ENCODE peak calls at places on chromosomes 13 and 19, in five cellular contexts. One of them, this sample, is unnamed.

GRCh38 chr13:44629465-44630183 is 53.5 kb upstream of the TSC22D1 start:
- DNase-seq in putamen: no peak
- DNase-seq in left ventricle myocardium inferior: no peak
- DNase-seq in A172: no peak
- DNase-seq in stimulated activated CD4-positive, alpha-beta T cell treated with anti-CD3 and anti-CD28 coated beads, Interleukin-2, amount 100 ng/mL, for 48 hours: no peak
- DNase-seq in this sample: no peak

GRCh38 chr13:21478881-21479808 is 20.0 kb upstream of the ZDHHC20 start:
- DNase-seq in putamen: peak
- DNase-seq in left ventricle myocardium inferior: no peak
- DNase-seq in A172: peak
- DNase-seq in stimulated activated CD4-positive, alpha-beta T cell treated with anti-CD3 and anti-CD28 coated beads, Interleukin-2, amount 100 ng/mL, for 48 hours: peak
- DNase-seq in this sample: peak

GRCh38 chr13:73355134-73355533 is 296.3 kb downstream of the KLF5 start:
- DNase-seq in putamen: no peak
- DNase-seq in left ventricle myocardium inferior: no peak
- DNase-seq in A172: no peak
- DNase-seq in stimulated activated CD4-positive, alpha-beta T cell treated with anti-CD3 and anti-CD28 coated beads, Interleukin-2, amount 100 ng/mL, for 48 hours: no peak
- DNase-seq in this sample: no peak

GRCh38 chr13:72864142-72865035 is 82.5 kb downstream of the PIBF1 start:
- DNase-seq in putamen: no peak
- DNase-seq in left ventricle myocardium inferior: no peak
- DNase-seq in A172: no peak
- DNase-seq in stimulated activated CD4-positive, alpha-beta T cell treated with anti-CD3 and anti-CD28 coated beads, Interleukin-2, amount 100 ng/mL, for 48 hours: no peak
- DNase-seq in this sample: no peak

GRCh38 chr19:5018224-5019015 is 49.5 kb downstream of the KDM4B start:
- DNase-seq in putamen: no peak
- DNase-seq in left ventricle myocardium inferior: no peak
- DNase-seq in A172: peak
- DNase-seq in stimulated activated CD4-positive, alpha-beta T cell treated with anti-CD3 and anti-CD28 coated beads, Interleukin-2, amount 100 ng/mL, for 48 hours: no peak
- DNase-seq in this sample: no peak

GRCh38 chr13:39942177-39942900 is 286.9 kb downstream of the COG6 start:
- DNase-seq in putamen: no peak
- DNase-seq in left ventricle myocardium inferior: no peak
- DNase-seq in A172: no peak
- DNase-seq in stimulated activated CD4-positive, alpha-beta T cell treated with anti-CD3 and anti-CD28 coated beads, Interleukin-2, amount 100 ng/mL, for 48 hours: no peak
- DNase-seq in this sample: peak

GRCh38 chr13:39913928-39914327 is 258.5 kb downstream of the COG6 start:
- DNase-seq in putamen: no peak
- DNase-seq in left ventricle myocardium inferior: no peak
- DNase-seq in A172: no peak
- DNase-seq in stimulated activated CD4-positive, alpha-beta T cell treated with anti-CD3 and anti-CD28 coated beads, Interleukin-2, amount 100 ng/mL, for 48 hours: no peak
- DNase-seq in this sample: no peak

GRCh38 chr19:1295169-1296012 is 9.7 kb downstream of the EFNA2 start:
- DNase-seq in putamen: no peak
- DNase-seq in left ventricle myocardium inferior: no peak
- DNase-seq in A172: no peak
- DNase-seq in stimulated activated CD4-positive, alpha-beta T cell treated with anti-CD3 and anti-CD28 coated beads, Interleukin-2, amount 100 ng/mL, for 48 hours: peak
- DNase-seq in this sample: no peak

GRCh38 chr19:29022165-29022564 is 190.8 kb downstream of the UQCRFS1 start:
- DNase-seq in putamen: no peak
- DNase-seq in left ventricle myocardium inferior: no peak
- DNase-seq in A172: no peak
- DNase-seq in stimulated activated CD4-positive, alpha-beta T cell treated with anti-CD3 and anti-CD28 coated beads, Interleukin-2, amount 100 ng/mL, for 48 hours: no peak
- DNase-seq in this sample: no peak

GRCh38 chr19:3649888-3650287 is 23.3 kb upstream of the CACTIN start:
- DNase-seq in putamen: no peak
- DNase-seq in left ventricle myocardium inferior: no peak
- DNase-seq in A172: no peak
- DNase-seq in stimulated activated CD4-positive, alpha-beta T cell treated with anti-CD3 and anti-CD28 coated beads, Interleukin-2, amount 100 ng/mL, for 48 hours: no peak
- DNase-seq in this sample: no peak

GRCh38 chr19:17721821-17722220 is 2.5 kb downstream of the MAP1S start:
- DNase-seq in putamen: no peak
- DNase-seq in left ventricle myocardium inferior: peak
- DNase-seq in A172: peak
- DNase-seq in stimulated activated CD4-positive, alpha-beta T cell treated with anti-CD3 and anti-CD28 coated beads, Interleukin-2, amount 100 ng/mL, for 48 hours: no peak
- DNase-seq in this sample: no peak

GRCh38 chr19:55956431-55956830 is 8.8 kb downstream of the NLRP8 start:
- DNase-seq in putamen: no peak
- DNase-seq in left ventricle myocardium inferior: no peak
- DNase-seq in A172: no peak
- DNase-seq in stimulated activated CD4-positive, alpha-beta T cell treated with anti-CD3 and anti-CD28 coated beads, Interleukin-2, amount 100 ng/mL, for 48 hours: no peak
- DNase-seq in this sample: no peak

GRCh38 chr19:38721977-38722773 is 22.1 kb downstream of the CAPN12 start:
- DNase-seq in putamen: peak
- DNase-seq in left ventricle myocardium inferior: peak
- DNase-seq in A172: no peak
- DNase-seq in stimulated activated CD4-positive, alpha-beta T cell treated with anti-CD3 and anti-CD28 coated beads, Interleukin-2, amount 100 ng/mL, for 48 hours: no peak
- DNase-seq in this sample: no peak

GRCh38 chr13:98481511-98481951 is 95.4 kb downstream of the STK24 start:
- DNase-seq in putamen: no peak
- DNase-seq in left ventricle myocardium inferior: no peak
- DNase-seq in A172: no peak
- DNase-seq in stimulated activated CD4-positive, alpha-beta T cell treated with anti-CD3 and anti-CD28 coated beads, Interleukin-2, amount 100 ng/mL, for 48 hours: no peak
- DNase-seq in this sample: no peak

GRCh38 chr13:50793026-50793425 is 50.5 kb downstream of the DLEU7 start:
- DNase-seq in putamen: no peak
- DNase-seq in left ventricle myocardium inferior: no peak
- DNase-seq in A172: no peak
- DNase-seq in stimulated activated CD4-positive, alpha-beta T cell treated with anti-CD3 and anti-CD28 coated beads, Interleukin-2, amount 100 ng/mL, for 48 hours: no peak
- DNase-seq in this sample: no peak

GRCh38 chr13:24173775-24174174 is 13.3 kb downstream of the SPATA13 start:
- DNase-seq in putamen: no peak
- DNase-seq in left ventricle myocardium inferior: no peak
- DNase-seq in A172: no peak
- DNase-seq in stimulated activated CD4-positive, alpha-beta T cell treated with anti-CD3 and anti-CD28 coated beads, Interleukin-2, amount 100 ng/mL, for 48 hours: no peak
- DNase-seq in this sample: no peak

GRCh38 chr13:26425439-26426358 is 131.8 kb upstream of the WASF3 start:
- DNase-seq in putamen: no peak
- DNase-seq in left ventricle myocardium inferior: no peak
- DNase-seq in A172: no peak
- DNase-seq in stimulated activated CD4-positive, alpha-beta T cell treated with anti-CD3 and anti-CD28 coated beads, Interleukin-2, amount 100 ng/mL, for 48 hours: no peak
- DNase-seq in this sample: no peak

GRCh38 chr19:27793128-27793643 is 1419.8 kb downstream of the UQCRFS1 start:
- DNase-seq in putamen: peak
- DNase-seq in left ventricle myocardium inferior: peak
- DNase-seq in A172: peak
- DNase-seq in stimulated activated CD4-positive, alpha-beta T cell treated with anti-CD3 and anti-CD28 coated beads, Interleukin-2, amount 100 ng/mL, for 48 hours: peak
- DNase-seq in this sample: peak

GRCh38 chr19:34186205-34186604 is 13.9 kb downstream of the LSM14A start:
- DNase-seq in putamen: no peak
- DNase-seq in left ventricle myocardium inferior: no peak
- DNase-seq in A172: no peak
- DNase-seq in stimulated activated CD4-positive, alpha-beta T cell treated with anti-CD3 and anti-CD28 coated beads, Interleukin-2, amount 100 ng/mL, for 48 hours: no peak
- DNase-seq in this sample: no peak

GRCh38 chr13:36910545-36910944 is 9.5 kb downstream of the SMAD9 start:
- DNase-seq in putamen: no peak
- DNase-seq in left ventricle myocardium inferior: no peak
- DNase-seq in A172: no peak
- DNase-seq in stimulated activated CD4-positive, alpha-beta T cell treated with anti-CD3 and anti-CD28 coated beads, Interleukin-2, amount 100 ng/mL, for 48 hours: no peak
- DNase-seq in this sample: peak

GRCh38 chr13:31629085-31629785 is 110.1 kb upstream of the RXFP2 start:
- DNase-seq in putamen: no peak
- DNase-seq in left ventricle myocardium inferior: no peak
- DNase-seq in A172: peak
- DNase-seq in stimulated activated CD4-positive, alpha-beta T cell treated with anti-CD3 and anti-CD28 coated beads, Interleukin-2, amount 100 ng/mL, for 48 hours: no peak
- DNase-seq in this sample: no peak

GRCh38 chr13:60591348-60591747 is 194.3 kb downstream of the TDRD3 start:
- DNase-seq in putamen: peak
- DNase-seq in left ventricle myocardium inferior: no peak
- DNase-seq in A172: peak
- DNase-seq in stimulated activated CD4-positive, alpha-beta T cell treated with anti-CD3 and anti-CD28 coated beads, Interleukin-2, amount 100 ng/mL, for 48 hours: no peak
- DNase-seq in this sample: no peak

GRCh38 chr19:14525729-14526128 is 3.7 kb upstream of the TECR start:
- DNase-seq in putamen: no peak
- DNase-seq in left ventricle myocardium inferior: no peak
- DNase-seq in A172: no peak
- DNase-seq in stimulated activated CD4-positive, alpha-beta T cell treated with anti-CD3 and anti-CD28 coated beads, Interleukin-2, amount 100 ng/mL, for 48 hours: no peak
- DNase-seq in this sample: no peak

GRCh38 chr13:110716235-110716505 is 2.7 kb downstream of the ING1 start:
- DNase-seq in putamen: no peak
- DNase-seq in left ventricle myocardium inferior: no peak
- DNase-seq in A172: peak
- DNase-seq in stimulated activated CD4-positive, alpha-beta T cell treated with anti-CD3 and anti-CD28 coated beads, Interleukin-2, amount 100 ng/mL, for 48 hours: no peak
- DNase-seq in this sample: peak

GRCh38 chr19:2341987-2342386 is 13.5 kb downstream of the SPPL2B start:
- DNase-seq in putamen: no peak
- DNase-seq in left ventricle myocardium inferior: no peak
- DNase-seq in A172: no peak
- DNase-seq in stimulated activated CD4-positive, alpha-beta T cell treated with anti-CD3 and anti-CD28 coated beads, Interleukin-2, amount 100 ng/mL, for 48 hours: no peak
- DNase-seq in this sample: no peak

GRCh38 chr19:51824603-51825002 is 29.6 kb downstream of the FPR3 start:
- DNase-seq in putamen: peak
- DNase-seq in left ventricle myocardium inferior: no peak
- DNase-seq in A172: no peak
- DNase-seq in stimulated activated CD4-positive, alpha-beta T cell treated with anti-CD3 and anti-CD28 coated beads, Interleukin-2, amount 100 ng/mL, for 48 hours: no peak
- DNase-seq in this sample: no peak

GRCh38 chr13:107743523-107743922 is 471.8 kb downstream of the LIG4 start:
- DNase-seq in putamen: no peak
- DNase-seq in left ventricle myocardium inferior: no peak
- DNase-seq in A172: no peak
- DNase-seq in stimulated activated CD4-positive, alpha-beta T cell treated with anti-CD3 and anti-CD28 coated beads, Interleukin-2, amount 100 ng/mL, for 48 hours: no peak
- DNase-seq in this sample: no peak

GRCh38 chr19:31231181-31231580 is 118.1 kb downstream of the TSHZ3 start:
- DNase-seq in putamen: no peak
- DNase-seq in left ventricle myocardium inferior: no peak
- DNase-seq in A172: no peak
- DNase-seq in stimulated activated CD4-positive, alpha-beta T cell treated with anti-CD3 and anti-CD28 coated beads, Interleukin-2, amount 100 ng/mL, for 48 hours: no peak
- DNase-seq in this sample: peak

GRCh38 chr19:48237057-48237456 is 18.7 kb downstream of the CARD8 start:
- DNase-seq in putamen: no peak
- DNase-seq in left ventricle myocardium inferior: no peak
- DNase-seq in A172: no peak
- DNase-seq in stimulated activated CD4-positive, alpha-beta T cell treated with anti-CD3 and anti-CD28 coated beads, Interleukin-2, amount 100 ng/mL, for 48 hours: no peak
- DNase-seq in this sample: peak

GRCh38 chr13:94860981-94861407 is 148.6 kb upstream of the SOX21 start:
- DNase-seq in putamen: peak
- DNase-seq in left ventricle myocardium inferior: no peak
- DNase-seq in A172: peak
- DNase-seq in stimulated activated CD4-positive, alpha-beta T cell treated with anti-CD3 and anti-CD28 coated beads, Interleukin-2, amount 100 ng/mL, for 48 hours: no peak
- DNase-seq in this sample: no peak

GRCh38 chr13:112931028-112931934 is 37.7 kb upstream of the MCF2L start:
- DNase-seq in putamen: no peak
- DNase-seq in left ventricle myocardium inferior: no peak
- DNase-seq in A172: peak
- DNase-seq in stimulated activated CD4-positive, alpha-beta T cell treated with anti-CD3 and anti-CD28 coated beads, Interleukin-2, amount 100 ng/mL, for 48 hours: no peak
- DNase-seq in this sample: peak

GRCh38 chr19:38224014-38224862 is at the start of gene DPF1:
- DNase-seq in putamen: peak
- DNase-seq in left ventricle myocardium inferior: peak
- DNase-seq in A172: peak
- DNase-seq in stimulated activated CD4-positive, alpha-beta T cell treated with anti-CD3 and anti-CD28 coated beads, Interleukin-2, amount 100 ng/mL, for 48 hours: peak
- DNase-seq in this sample: peak

GRCh38 chr19:48873476-48874308 is 1.5 kb downstream of the PPP1R15A start:
- DNase-seq in putamen: no peak
- DNase-seq in left ventricle myocardium inferior: no peak
- DNase-seq in A172: no peak
- DNase-seq in stimulated activated CD4-positive, alpha-beta T cell treated with anti-CD3 and anti-CD28 coated beads, Interleukin-2, amount 100 ng/mL, for 48 hours: no peak
- DNase-seq in this sample: peak

GRCh38 chr19:46515879-46516350 is 20.2 kb upstream of the PNMA8B start:
- DNase-seq in putamen: no peak
- DNase-seq in left ventricle myocardium inferior: no peak
- DNase-seq in A172: peak
- DNase-seq in stimulated activated CD4-positive, alpha-beta T cell treated with anti-CD3 and anti-CD28 coated beads, Interleukin-2, amount 100 ng/mL, for 48 hours: no peak
- DNase-seq in this sample: peak

GRCh38 chr13:73850104-73850898 is 283.9 kb downstream of the KLF12 start:
- DNase-seq in putamen: no peak
- DNase-seq in left ventricle myocardium inferior: no peak
- DNase-seq in A172: no peak
- DNase-seq in stimulated activated CD4-positive, alpha-beta T cell treated with anti-CD3 and anti-CD28 coated beads, Interleukin-2, amount 100 ng/mL, for 48 hours: no peak
- DNase-seq in this sample: no peak